ENCODE peak calls at places on chromosomes 2 and 18, in four cellular contexts. E is uterus; D is pancreas; K is naive thymus-derived CD4-positive, alpha-beta T cell. H is an unnamed sample.
A peak's percentile ranks its signal among the peaks of the same experiment; 100 is the strongest.

GRCh38 chr2:48415765-48416515 is 114.0 kb upstream of the STON1 start:
- DNase-seq in E (no peak), D (no peak), K (no peak), H (no peak)

GRCh38 chr18:8107426-8107825 is 501.8 kb upstream of the RAB12 start:
- DNase-seq in E (no peak), D (no peak), K (no peak), H (no peak)

GRCh38 chr2:20447437-20448245 is 767 bp downstream of the RHOB start:
- DNase-seq in E (peak; percentile 67), D (peak; percentile 49), K (peak; percentile 38), H (no peak)

GRCh38 chr2:224780814-224781213 is 64.6 kb upstream of the CCDC195 start:
- DNase-seq in E (no peak), D (no peak), K (no peak), H (no peak)

GRCh38 chr18:51164327-51165290 is 32.9 kb downstream of the MEX3C start:
- DNase-seq in E (no peak), D (no peak), K (no peak), H (no peak)

GRCh38 chr2:135163306-135163705 is 111.2 kb downstream of the RAB3GAP1 start:
- DNase-seq in E (no peak), D (no peak), K (no peak), H (no peak)

GRCh38 chr2:157822993-157823392 is 53.1 kb downstream of the ACVR1 start:
- DNase-seq in E (no peak), D (no peak), K (no peak), H (no peak)

GRCh38 chr18:3998698-3999333 is 456.3 kb downstream of the DLGAP1 start:
- DNase-seq in E (no peak), D (no peak), K (no peak), H (no peak)

GRCh38 chr2:237978058-237978712 is 11.4 kb downstream of the UBE2F start:
- DNase-seq in E (no peak), D (no peak), K (no peak), H (no peak)

GRCh38 chr2:189287982-189288494 is 108.5 kb upstream of the COL5A2 start:
- DNase-seq in E (no peak), D (no peak), K (no peak), H (no peak)

GRCh38 chr2:205539603-205540002 is 142.7 kb upstream of the NRP2 start:
- DNase-seq in E (no peak), D (no peak), K (no peak), H (no peak)

GRCh38 chr2:84652430-84652829 is 136.1 kb downstream of the DNAH6 start:
- DNase-seq in E (no peak), D (no peak), K (no peak), H (no peak)

DNA sequence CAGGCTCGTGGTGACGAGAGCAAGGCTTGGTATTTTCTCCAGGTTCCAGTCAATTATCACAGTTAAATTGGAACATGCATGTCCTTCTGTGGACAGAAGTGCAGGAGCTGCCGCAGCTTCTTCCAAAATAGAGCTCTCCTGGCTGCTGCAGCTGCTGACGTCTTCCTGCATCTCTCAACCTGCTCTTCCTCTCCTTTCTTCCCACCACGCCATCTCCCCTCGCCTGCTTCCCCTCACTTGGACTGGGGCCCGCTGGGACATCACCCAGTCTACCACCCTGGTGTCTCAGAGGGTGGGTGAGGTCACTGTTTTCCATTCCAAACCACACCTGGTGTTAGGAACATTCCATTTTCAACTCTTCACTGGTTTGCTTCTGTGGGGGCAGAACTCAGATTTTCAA is 41.4 kb downstream of the SPP2 start:
- DNase-seq in E (no peak), D (peak; percentile 14), K (no peak), H (no peak)
- H3K9me3 ChIP-seq in E (no peaks in the 10 kb centered on the region), D (no peaks in the 10 kb centered on the region), K (no peaks in the 10 kb centered on the region), H (peaks cover 4% of the 10 kb centered on the region)

GRCh38 chr2:79874015-79874414 is 361.2 kb downstream of the CTNNA2 start:
- DNase-seq in E (no peak), D (no peak), K (no peak), H (no peak)

GRCh38 chr2:79876430-79876829 is 363.6 kb downstream of the CTNNA2 start:
- DNase-seq in E (no peak), D (no peak), K (no peak), H (no peak)
- H3K9me3 ChIP-seq in E (no peaks in the 10 kb centered on the region), D (no peaks in the 10 kb centered on the region), K (no peaks in the 10 kb centered on the region), H (no peaks in the 10 kb centered on the region)

DNA sequence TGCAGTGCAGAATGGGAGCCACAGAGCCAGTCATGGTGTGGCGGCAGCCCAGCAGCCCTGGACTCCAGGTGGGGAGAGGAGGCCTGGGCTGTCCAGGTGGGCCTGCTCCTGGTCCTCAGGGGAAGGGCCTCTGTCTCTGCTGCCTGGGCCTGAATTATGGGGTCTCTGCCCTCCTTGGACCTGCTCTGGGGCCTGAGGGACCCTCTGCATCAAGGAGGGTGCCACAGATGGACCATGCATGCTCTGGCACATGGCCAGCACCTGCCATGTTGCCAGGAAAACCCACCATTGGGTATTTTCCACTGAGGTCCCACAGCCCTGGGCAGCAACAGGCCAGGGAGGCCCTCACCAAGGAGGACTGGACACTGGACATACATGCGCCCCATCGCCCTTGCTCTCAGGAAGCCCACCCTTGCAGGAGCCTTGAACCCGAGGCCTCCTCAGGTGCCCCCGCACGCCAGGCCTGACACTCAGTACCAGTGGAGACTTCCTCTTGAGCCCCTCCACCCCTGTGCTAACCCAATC is 107.1 kb downstream of the NDUFA10 start:
- DNase-seq in E (no peak), D (no peak), K (peak; percentile 7), H (no peak)
- H3K9me3 ChIP-seq in E (peaks cover 17% of the 10 kb centered on the region), D (no peaks in the 10 kb centered on the region), K (peaks cover 6% of the 10 kb centered on the region), H (no peaks in the 10 kb centered on the region)

GRCh38 chr2:139867601-139868226 is 1087.5 kb upstream of the NXPH2 start:
- DNase-seq in E (no peak), D (no peak), K (no peak), H (no peak)

DNA sequence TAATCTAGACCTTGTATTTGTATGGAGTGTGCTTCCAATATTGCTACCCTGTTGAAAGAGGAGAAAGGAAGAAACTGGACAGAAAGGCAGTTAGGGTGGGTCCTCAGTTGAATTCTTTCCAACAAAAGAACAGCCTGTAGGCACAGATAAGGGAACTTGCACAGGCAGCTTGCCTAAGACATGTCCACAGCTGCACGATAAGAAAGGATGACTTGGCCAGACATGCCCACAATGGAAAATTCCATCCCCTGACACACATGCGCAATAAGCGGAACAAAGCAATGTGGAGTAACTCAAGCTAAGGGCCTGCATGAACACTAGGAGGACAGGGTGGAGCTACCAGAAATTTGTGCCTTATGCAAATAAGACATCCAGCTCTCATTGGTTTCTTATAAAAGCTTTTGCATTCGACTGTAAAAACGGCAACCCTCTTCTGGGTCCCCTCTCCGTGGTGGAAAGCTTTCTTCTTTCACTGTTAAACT is 1084.7 kb upstream of the NXPH2 start:
- DNase-seq in E (no peak), D (no peak), K (no peak), H (no peak)
- H3K9me3 ChIP-seq in E (peaks cover 3% of the 10 kb centered on the region), D (no peaks in the 10 kb centered on the region), K (no peaks in the 10 kb centered on the region), H (no peaks in the 10 kb centered on the region)

H was measured in T-helper 17 cell.